ENCODE peak calls at places on chromosomes 4 and X, in nine cellular contexts. V is stimulated activated effector memory CD8-positive, alpha-beta T cell treated with anti-CD3 and anti-CD28 coated beads, Interleukin-12 subunit alpha, Interleukin-12 subunit beta, amount 100 ng/mL, for 72 hours; H is A549; I is activated CD8-positive, alpha-beta memory T cell treated with anti-CD3 and anti-CD28 coated beads, Interleukin-2, amount 50 U/mL, for 4 hours; D is keratinocyte; O is mucosa of gallbladder; E is nephron progenitor cell; P is amniotic stem cell; Y is activated T-helper 1 cell treated with anti-CD3 and anti-CD28 coated beads, Interleukin-2, amount 50 U/mL, for 16 hours. Q is an unnamed sample.
A peak's percentile ranks its signal among the peaks of the same experiment; 100 is the strongest.

GRCh38 chrX:150770623-150771022 is 77.4 kb downstream of the MTMR1 start:
- DNase-seq in V (no peak), H (no peak), I (no peak), D (no peak), O (no peak), E (no peak), P (no peak), Y (no peak), Q (no peak)

GRCh38 chr4:118954246-118954645 is 65.6 kb downstream of the SYNPO2 start:
- DNase-seq in V (no peak), H (no peak), I (no peak), D (no peak), O (no peak), E (no peak), P (no peak), Y (no peak), Q (no peak)

GRCh38 chrX:153378607-153379006 is 22.5 kb downstream of the PNMA6E start:
- DNase-seq in V (no peak), H (no peak), I (no peak), D (no peak), O (no peak), E (no peak), P (no peak), Y (no peak), Q (no peak)

GRCh38 chr4:76240236-76240635 is 11.3 kb upstream of the FAM47E start:
- DNase-seq in V (no peak), H (no peak), I (no peak), D (no peak), O (no peak), E (no peak), P (no peak), Y (no peak), Q (no peak)

GRCh38 chrX:44506688-44507087 is 36.0 kb downstream of the FUNDC1 start:
- DNase-seq in V (no peak), H (no peak), I (no peak), D (no peak), O (no peak), E (no peak), P (no peak), Y (no peak), Q (no peak)

GRCh38 chr4:8791609-8792008 is 80.0 kb downstream of the HMX1 start:
- DNase-seq in V (no peak), H (no peak), I (no peak), D (no peak), O (no peak), E (no peak), P (no peak), Y (no peak), Q (no peak)

GRCh38 chr4:115274545-115274944 is 161.1 kb upstream of the NDST4 start:
- DNase-seq in V (no peak), H (no peak), I (no peak), D (no peak), O (no peak), E (no peak), P (no peak), Y (no peak), Q (no peak)

GRCh38 chr4:11611868-11612267 is 183.2 kb upstream of the HS3ST1 start:
- DNase-seq in V (no peak), H (no peak), I (no peak), D (no peak), O (no peak), E (no peak), P (no peak), Y (no peak), Q (no peak)

GRCh38 chrX:130184857-130185256 is 13.1 kb downstream of the RAB33A start:
- DNase-seq in V (no peak), H (no peak), I (no peak), D (no peak), O (no peak), E (no peak), P (no peak), Y (no peak), Q (no peak)

GRCh38 chr4:56215138-56215793 is 172.0 kb downstream of the AASDH start:
- DNase-seq in V (no peak), H (no peak), I (no peak), D (no peak), O (peak; percentile 21), E (no peak), P (no peak), Y (no peak), Q (no peak)

GRCh38 chrX:19791562-19791961 is 95.8 kb downstream of the SH3KBP1 start:
- DNase-seq in V (no peak), H (no peak), I (no peak), D (no peak), O (no peak), E (no peak), P (no peak), Y (no peak), Q (no peak)

GRCh38 chr4:16224264-16224663 is 2.0 kb downstream of the TAPT1 start:
- DNase-seq in V (no peak), H (no peak), I (no peak), D (no peak), O (no peak), E (no peak), P (no peak), Y (no peak), Q (no peak)

GRCh38 chr4:138178566-138178965 is 63.6 kb downstream of the SLC7A11 start:
- DNase-seq in V (no peak), H (no peak), I (no peak), D (no peak), O (no peak), E (no peak), P (no peak), Y (no peak), Q (no peak)

GRCh38 chr4:59920414-59920813 is 1279.7 kb upstream of the ADGRL3 start:
- DNase-seq in V (no peak), H (no peak), I (no peak), D (no peak), O (no peak), E (peak; percentile 10), P (no peak), Y (no peak), Q (no peak)

GRCh38 chrX:29295987-29296680 is 708.9 kb downstream of the IL1RAPL1 start:
- DNase-seq in V (no peak), H (no peak), I (no peak), D (no peak), O (no peak), E (no peak), P (no peak), Y (no peak), Q (no peak)

GRCh38 chrX:109732319-109732779 is 708 bp downstream of the ACSL4 start:
- DNase-seq in V (peak; percentile 58), H (peak; percentile 9), I (no peak), D (no peak), O (no peak), E (no peak), P (no peak), Y (no peak), Q (no peak)

GRCh38 chrX:104486691-104487090 is 79.3 kb upstream of the IL1RAPL2 start:
- DNase-seq in V (no peak), H (no peak), I (no peak), D (no peak), O (no peak), E (no peak), P (no peak), Y (no peak), Q (no peak)

GRCh38 chrX:125295337-125295736 is 24.3 kb upstream of the TEX13C start:
- DNase-seq in V (no peak), H (no peak), I (no peak), D (no peak), O (no peak), E (no peak), P (no peak), Y (no peak), Q (no peak)

GRCh38 chr4:1249731-1250526 is 999 bp upstream of the CTBP1 start:
- DNase-seq in V (peak; percentile 83), H (peak; percentile 29), I (peak; percentile 57), D (no peak), O (no peak), E (no peak), P (no peak), Y (peak; percentile 33), Q (peak; percentile 68)

GRCh38 chr4:177574446-177574845 is 132.2 kb upstream of the AGA start:
- DNase-seq in V (no peak), H (no peak), I (no peak), D (peak; percentile 7), O (no peak), E (no peak), P (no peak), Y (no peak), Q (no peak)

GRCh38 chrX:13123857-13124345 is 79.5 kb upstream of the FAM9C start:
- DNase-seq in V (no peak), H (no peak), I (no peak), D (no peak), O (no peak), E (no peak), P (no peak), Y (no peak), Q (no peak)

GRCh38 chr4:72326692-72327632 is 242.1 kb downstream of the ADAMTS3 start:
- DNase-seq in V (no peak), H (peak; percentile 2), I (no peak), D (no peak), O (no peak), E (no peak), P (peak; percentile 41), Y (no peak), Q (no peak)

GRCh38 chr4:175905939-175906338 is 93.9 kb upstream of the GPM6A start:
- DNase-seq in V (no peak), H (no peak), I (no peak), D (no peak), O (no peak), E (no peak), P (no peak), Y (no peak), Q (no peak)

GRCh38 chr4:76559236-76560071 is 124.4 kb downstream of the SHROOM3 start:
- DNase-seq in V (no peak), H (no peak), I (no peak), D (no peak), O (peak; percentile 50), E (no peak), P (no peak), Y (no peak), Q (no peak)

GRCh38 chr4:180913750-180914149 is 1329.5 kb upstream of the TENM3 start:
- DNase-seq in V (no peak), H (no peak), I (no peak), D (no peak), O (no peak), E (no peak), P (peak; percentile 73), Y (no peak), Q (no peak)

GRCh38 chr4:25113915-25114904 is 46.0 kb downstream of the SEPSECS start:
- DNase-seq in V (no peak), H (no peak), I (no peak), D (no peak), O (no peak), E (no peak), P (no peak), Y (no peak), Q (no peak)

GRCh38 chrX:154542723-154543424 is 3.8 kb downstream of the G6PD start:
- DNase-seq in V (peak; percentile 59), H (peak; percentile 55), I (no peak), D (no peak), O (no peak), E (no peak), P (no peak), Y (no peak), Q (no peak)

GRCh38 chr4:54090804-54091623 is 8.9 kb upstream of the GSX2 start:
- DNase-seq in V (no peak), H (peak; percentile 32), I (peak; percentile 35), D (no peak), O (no peak), E (peak; percentile 60), P (no peak), Y (no peak), Q (no peak)

GRCh38 chr4:13558881-13559280 is 14.6 kb upstream of the NKX3-2 start:
- DNase-seq in V (no peak), H (no peak), I (no peak), D (no peak), O (no peak), E (no peak), P (no peak), Y (no peak), Q (no peak)

GRCh38 chr4:38740303-38740702 is 42.5 kb downstream of the TLR10 start:
- DNase-seq in V (no peak), H (no peak), I (no peak), D (no peak), O (no peak), E (no peak), P (no peak), Y (no peak), Q (no peak)

GRCh38 chr4:3672465-3672831 is 93.7 kb upstream of the ADRA2C start:
- DNase-seq in V (no peak), H (no peak), I (no peak), D (no peak), O (no peak), E (no peak), P (no peak), Y (no peak), Q (no peak)